ENCODE peak calls at places on chromosome 4, in four cellular contexts. One of them, this sample, is unnamed.

GRCh38 chr4:80153800-80154546 is 43.3 kb upstream of the PRDM8 start:
- DNase-seq in CD8-positive, alpha-beta T cell: no peak
- DNase-seq in astrocyte: peak; percentile 28
- DNase-seq in left lung: no peak
- DNase-seq in this sample: no peak

GRCh38 chr4:139014391-139015268 is 951 bp upstream of the NOCT start:
- DNase-seq in left lung: no peak
- DNase-seq in astrocyte: peak; percentile 97
- DNase-seq in CD8-positive, alpha-beta T cell: no peak
- DNase-seq in this sample: no peak

GRCh38 chr4:121140712-121141111 is 23.4 kb downstream of the TNIP3 start:
- DNase-seq in left lung: no peak
- DNase-seq in CD8-positive, alpha-beta T cell: no peak
- DNase-seq in astrocyte: peak; percentile 95
- DNase-seq in this sample: no peak

GRCh38 chr4:7365472-7366179 is 69.1 kb downstream of the PSAPL1 start:
- DNase-seq in CD8-positive, alpha-beta T cell: no peak
- DNase-seq in astrocyte: no peak
- DNase-seq in left lung: peak; percentile 65
- DNase-seq in this sample: no peak

GRCh38 chr4:65893957-65894755 is 223.9 kb upstream of the EPHA5 start:
- DNase-seq in CD8-positive, alpha-beta T cell: no peak
- DNase-seq in astrocyte: peak; percentile 44
- DNase-seq in left lung: no peak
- DNase-seq in this sample: no peak

GRCh38 chr4:136768925-136769275 is 763.4 kb downstream of the PCDH18 start:
- DNase-seq in astrocyte: no peak
- DNase-seq in left lung: no peak
- DNase-seq in CD8-positive, alpha-beta T cell: no peak
- DNase-seq in this sample: no peak

GRCh38 chr4:2069986-2070385 is 10.9 kb downstream of the NAT8L start:
- DNase-seq in astrocyte: no peak
- DNase-seq in CD8-positive, alpha-beta T cell: no peak
- DNase-seq in left lung: peak; percentile 65
- DNase-seq in this sample: no peak

GRCh38 chr4:113809313-113809712 is 47.8 kb upstream of the CAMK2D start:
- DNase-seq in CD8-positive, alpha-beta T cell: no peak
- DNase-seq in astrocyte: no peak
- DNase-seq in left lung: no peak
- DNase-seq in this sample: no peak

GRCh38 chr4:148998719-148999118 is 556.5 kb upstream of the NR3C2 start:
- DNase-seq in astrocyte: no peak
- DNase-seq in CD8-positive, alpha-beta T cell: no peak
- DNase-seq in left lung: no peak
- DNase-seq in this sample: no peak

GRCh38 chr4:148369919-148370318 is 72.3 kb downstream of the NR3C2 start:
- DNase-seq in CD8-positive, alpha-beta T cell: no peak
- DNase-seq in astrocyte: no peak
- DNase-seq in left lung: no peak
- DNase-seq in this sample: no peak

GRCh38 chr4:154506253-154506652 is 14.7 kb upstream of the DCHS2 start:
- DNase-seq in CD8-positive, alpha-beta T cell: no peak
- DNase-seq in left lung: no peak
- DNase-seq in astrocyte: no peak
- DNase-seq in this sample: peak; percentile 50

GRCh38 chr4:38902695-38903094 is 35.1 kb downstream of the FAM114A1 start:
- DNase-seq in CD8-positive, alpha-beta T cell: no peak
- DNase-seq in astrocyte: no peak
- DNase-seq in left lung: no peak
- DNase-seq in this sample: no peak

GRCh38 chr4:71210831-71211230 is 128.0 kb upstream of the SLC4A4 start:
- DNase-seq in astrocyte: peak; percentile 70
- DNase-seq in CD8-positive, alpha-beta T cell: no peak
- DNase-seq in left lung: no peak
- DNase-seq in this sample: no peak

GRCh38 chr4:2289311-2289954 is 27.5 kb upstream of the MXD4 start:
- DNase-seq in CD8-positive, alpha-beta T cell: no peak
- DNase-seq in left lung: peak; percentile 42
- DNase-seq in astrocyte: no peak
- DNase-seq in this sample: no peak

GRCh38 chr4:62037576-62037975 is 837.5 kb downstream of the ADGRL3 start:
- DNase-seq in astrocyte: no peak
- DNase-seq in CD8-positive, alpha-beta T cell: no peak
- DNase-seq in left lung: no peak
- DNase-seq in this sample: no peak

GRCh38 chr4:186104895-186105720 is 604 bp downstream of the FAM149A start:
- DNase-seq in CD8-positive, alpha-beta T cell: no peak
- DNase-seq in astrocyte: no peak
- DNase-seq in left lung: peak; percentile 79
- DNase-seq in this sample: no peak

GRCh38 chr4:72216539-72217277 is 184.9 kb downstream of the NPFFR2 start:
- DNase-seq in astrocyte: no peak
- DNase-seq in CD8-positive, alpha-beta T cell: no peak
- DNase-seq in left lung: peak; percentile 65
- DNase-seq in this sample: no peak

GRCh38 chr4:114025176-114025777 is 45.8 kb upstream of the ARSJ start:
- DNase-seq in CD8-positive, alpha-beta T cell: no peak
- DNase-seq in astrocyte: no peak
- DNase-seq in left lung: no peak
- DNase-seq in this sample: no peak

GRCh38 chr4:93841803-93842202 is 13.2 kb downstream of the ATOH1 start:
- DNase-seq in CD8-positive, alpha-beta T cell: no peak
- DNase-seq in left lung: no peak
- DNase-seq in astrocyte: no peak
- DNase-seq in this sample: no peak

GRCh38 chr4:94636004-94636403 is 121.8 kb upstream of the BMPR1B start:
- DNase-seq in astrocyte: peak; percentile 65
- DNase-seq in left lung: no peak
- DNase-seq in CD8-positive, alpha-beta T cell: no peak
- DNase-seq in this sample: no peak

GRCh38 chr4:1693131-1693896 is 9.2 kb upstream of the FAM53A start:
- DNase-seq in CD8-positive, alpha-beta T cell: peak; percentile 71
- DNase-seq in left lung: peak; percentile 91
- DNase-seq in astrocyte: peak; percentile 51
- DNase-seq in this sample: peak; percentile 79

GRCh38 chr4:150862829-150863228 is 152.3 kb downstream of the LRBA start:
- DNase-seq in left lung: peak; percentile 28
- DNase-seq in CD8-positive, alpha-beta T cell: no peak
- DNase-seq in astrocyte: no peak
- DNase-seq in this sample: no peak

GRCh38 chr4:4990329-4990728 is 28.9 kb downstream of the CYTL1 start:
- DNase-seq in astrocyte: no peak
- DNase-seq in left lung: no peak
- DNase-seq in CD8-positive, alpha-beta T cell: no peak
- DNase-seq in this sample: no peak

GRCh38 chr4:22488136-22488535 is 27.7 kb downstream of the ADGRA3 start:
- DNase-seq in left lung: no peak
- DNase-seq in astrocyte: no peak
- DNase-seq in CD8-positive, alpha-beta T cell: no peak
- DNase-seq in this sample: no peak

GRCh38 chr4:140103676-140104075 is 50.3 kb downstream of the MAML3 start:
- DNase-seq in left lung: no peak
- DNase-seq in astrocyte: peak; percentile 59
- DNase-seq in CD8-positive, alpha-beta T cell: no peak
- DNase-seq in this sample: no peak

GRCh38 chr4:153643406-153644016 is 40.6 kb upstream of the TLR2 start:
- DNase-seq in astrocyte: peak; percentile 30
- DNase-seq in left lung: no peak
- DNase-seq in CD8-positive, alpha-beta T cell: no peak
- DNase-seq in this sample: peak; percentile 64

GRCh38 chr4:141810702-141811365 is 174.5 kb downstream of the IL15 start:
- DNase-seq in left lung: no peak
- DNase-seq in CD8-positive, alpha-beta T cell: no peak
- DNase-seq in astrocyte: peak; percentile 76
- DNase-seq in this sample: no peak

GRCh38 chr4:8171941-8172924 is 13.6 kb upstream of the ABLIM2 start:
- DNase-seq in astrocyte: no peak
- DNase-seq in CD8-positive, alpha-beta T cell: no peak
- DNase-seq in left lung: no peak
- DNase-seq in this sample: peak; percentile 85

GRCh38 chr4:793941-794621 is 31.8 kb downstream of the CPLX1 start:
- DNase-seq in astrocyte: no peak
- DNase-seq in CD8-positive, alpha-beta T cell: no peak
- DNase-seq in left lung: peak; percentile 40
- DNase-seq in this sample: no peak

GRCh38 chr4:154781126-154781982 is at the start of gene RBM46:
- DNase-seq in CD8-positive, alpha-beta T cell: no peak
- DNase-seq in astrocyte: no peak
- DNase-seq in left lung: peak; percentile 75
- DNase-seq in this sample: no peak

GRCh38 chr4:37243061-37243460 is 1.5 kb upstream of the NWD2 start:
- DNase-seq in CD8-positive, alpha-beta T cell: no peak
- DNase-seq in left lung: no peak
- DNase-seq in astrocyte: no peak
- DNase-seq in this sample: no peak

This sample was measured in B cell.